ENCODE peak calls at places on chromosome 13, in six cellular contexts. O, E, G, A, C and N are unnamed samples.

GRCh38 chr13:77506874-77507273 is 28.6 kb upstream of the SCEL start:
- DNase-seq in O (peak), E (no peak), G (no peak), A (no peak), C (no peak), N (no peak)

GRCh38 chr13:20258963-20259288 is 26.8 kb upstream of the GJB6 start:
- DNase-seq in O (no peak), E (no peak), G (no peak), A (no peak), C (no peak), N (no peak)

GRCh38 chr13:113202912-113203311 is 5.6 kb downstream of the PCID2 start:
- DNase-seq in O (no peak), E (no peak), G (no peak), A (no peak), C (no peak), N (no peak)

GRCh38 chr13:113854238-113855011 is 9.5 kb downstream of the GAS6 start:
- DNase-seq in O (no peak), E (no peak), G (no peak), A (no peak), C (no peak), N (no peak)

GRCh38 chr13:33087091-33087490 is 70.9 kb downstream of the KL start:
- DNase-seq in O (no peak), E (no peak), G (no peak), A (no peak), C (no peak), N (no peak)

GRCh38 chr13:99869830-99870229 is 101.7 kb downstream of the ZIC5 start:
- DNase-seq in O (no peak), E (no peak), G (no peak), A (no peak), C (no peak), N (no peak)

GRCh38 chr13:29105779-29106178 is 285.6 kb downstream of the MTUS2 start:
- DNase-seq in O (peak), E (no peak), G (no peak), A (peak), C (no peak), N (no peak)

GRCh38 chr13:42707596-42707995 is 73.8 kb upstream of the FAM216B start:
- DNase-seq in O (no peak), E (no peak), G (no peak), A (no peak), C (no peak), N (no peak)

GRCh38 chr13:102571075-102571474 is 25.7 kb upstream of the TPP2 start:
- DNase-seq in O (peak), E (no peak), G (no peak), A (peak), C (no peak), N (no peak)

GRCh38 chr13:109725297-109725696 is 61.1 kb downstream of the IRS2 start:
- DNase-seq in O (no peak), E (no peak), G (no peak), A (no peak), C (no peak), N (no peak)

GRCh38 chr13:113001251-113002140 is 32.5 kb downstream of the MCF2L start:
- DNase-seq in O (peak), E (no peak), G (no peak), A (peak), C (no peak), N (no peak)

GRCh38 chr13:110106726-110107125 is 200.2 kb downstream of the COL4A1 start:
- DNase-seq in O (no peak), E (no peak), G (no peak), A (no peak), C (no peak), N (no peak)

GRCh38 chr13:74683411-74683810 is 549.2 kb upstream of the KLF12 start:
- DNase-seq in O (no peak), E (no peak), G (no peak), A (no peak), C (no peak), N (no peak)

GRCh38 chr13:33401238-33401637 is 115.7 kb upstream of the STARD13 start:
- DNase-seq in O (peak), E (no peak), G (no peak), A (no peak), C (no peak), N (no peak)

GRCh38 chr13:82800391-82800790 is 1081.9 kb downstream of the SLITRK1 start:
- DNase-seq in O (no peak), E (no peak), G (no peak), A (no peak), C (no peak), N (no peak)

GRCh38 chr13:99208185-99208584 is 7.5 kb downstream of the UBAC2 start:
- DNase-seq in O (peak), E (no peak), G (no peak), A (no peak), C (no peak), N (no peak)

GRCh38 chr13:34151885-34152284 is 333.9 kb downstream of the RFC3 start:
- DNase-seq in O (no peak), E (no peak), G (no peak), A (no peak), C (no peak), N (no peak)

GRCh38 chr13:27367570-27367969 is 56.8 kb upstream of the GTF3A start:
- DNase-seq in O (peak), E (no peak), G (no peak), A (no peak), C (no peak), N (no peak)

GRCh38 chr13:23794267-23795161 is 94.7 kb downstream of the MIPEP start:
- DNase-seq in O (peak), E (no peak), G (no peak), A (no peak), C (no peak), N (no peak)

GRCh38 chr13:80341771-80342271 is 895 bp upstream of the SPRY2 start:
- DNase-seq in O (peak), E (no peak), G (no peak), A (peak), C (no peak), N (no peak)

GRCh38 chr13:32060319-32060924 is 28.8 kb downstream of the FRY start:
- DNase-seq in O (peak), E (no peak), G (no peak), A (peak), C (no peak), N (no peak)